ENCODE peak calls at places on chromosomes 2 and 18, in five cellular contexts. R, H, K, N and Y are unnamed samples.

GRCh38 chr2:7725132-7725849 is 808.1 kb downstream of the RNF144A start:
- DNase-seq in N (no peak), R (no peak), K (peak), H (no peak), Y (peak)

GRCh38 chr2:10371441-10372194 is 68.9 kb downstream of the HPCAL1 start:
- DNase-seq in N (no peak), R (peak), K (no peak), H (no peak), Y (no peak)

GRCh38 chr2:24017711-24018110 is 7.8 kb downstream of the MFSD2B start:
- DNase-seq in H (no peak), N (no peak), R (no peak), K (no peak), Y (no peak)

GRCh38 chr2:113978524-113979171 is 88.8 kb downstream of the ACTR3 start:
- DNase-seq in R (peak), K (no peak), H (no peak), N (no peak), Y (no peak)

GRCh38 chr2:190277234-190278112 is 42.2 kb downstream of the HIBCH start:
- DNase-seq in K (peak), N (no peak), H (no peak), R (no peak), Y (peak)

GRCh38 chr2:64679673-64680425 is 26.1 kb upstream of the SERTAD2 start:
- DNase-seq in H (no peak), K (no peak), N (no peak), R (no peak), Y (no peak)

GRCh38 chr18:76594966-76595365 is 99.9 kb upstream of the ZNF516 start:
- DNase-seq in K (no peak), R (no peak), H (no peak), N (no peak), Y (no peak)

GRCh38 chr2:98240796-98241398 is 105.4 kb upstream of the CNGA3 start:
- DNase-seq in K (no peak), H (no peak), N (no peak), R (no peak), Y (peak)

GRCh38 chr2:19786408-19787058 is 115.2 kb downstream of the TTC32 start:
- DNase-seq in N (no peak), K (peak), H (no peak), R (no peak), Y (peak)

GRCh38 chr18:12943200-12943599 is 4.6 kb upstream of the SEH1L start:
- DNase-seq in H (no peak), K (no peak), N (no peak), R (no peak), Y (no peak)

GRCh38 chr2:424306-425172 is 136.6 kb upstream of the ALKAL2 start:
- DNase-seq in K (no peak), N (no peak), R (no peak), H (no peak), Y (peak)

GRCh38 chr2:73000808-73001570 is 70.5 kb downstream of the SFXN5 start:
- DNase-seq in K (no peak), R (no peak), H (no peak), N (no peak), Y (no peak)

GRCh38 chr2:143482316-143482715 is 353.1 kb downstream of the ARHGAP15 start:
- DNase-seq in K (peak), H (no peak), R (no peak), N (no peak), Y (no peak)

GRCh38 chr2:175010848-175011254 is 5.7 kb upstream of the CHN1 start:
- DNase-seq in H (no peak), R (no peak), N (no peak), K (peak), Y (no peak)

GRCh38 chr2:108304975-108305374 is 16.3 kb downstream of the SULT1C2 start:
- DNase-seq in N (no peak), K (no peak), R (no peak), H (no peak), Y (no peak)

GRCh38 chr2:100757621-100758394 is 62.1 kb upstream of the NPAS2 start:
- DNase-seq in H (no peak), N (no peak), K (peak), R (no peak), Y (peak)

GRCh38 chr2:238942941-238943715 is 95.2 kb downstream of the TWIST2 start:
- DNase-seq in K (no peak), H (no peak), N (no peak), R (no peak), Y (no peak)

GRCh38 chr2:109604597-109604996 is 9.2 kb downstream of the SEPTIN10 start:
- DNase-seq in R (peak), K (peak), H (no peak), N (no peak), Y (peak)

GRCh38 chr2:154425999-154426398 is 272.5 kb upstream of the KCNJ3 start:
- DNase-seq in N (no peak), R (no peak), H (no peak), K (peak), Y (peak)

GRCh38 chr2:221176666-221177065 is 395.4 kb downstream of the EPHA4 start:
- DNase-seq in N (no peak), H (no peak), R (no peak), K (no peak), Y (no peak)

GRCh38 chr2:203720011-203720410 is 13.6 kb downstream of the CD28 start:
- DNase-seq in K (no peak), N (no peak), R (no peak), H (no peak), Y (no peak)

GRCh38 chr2:237178396-237178795 is 92.7 kb downstream of the COPS8 start:
- DNase-seq in R (no peak), N (no peak), K (no peak), H (no peak), Y (peak)

GRCh38 chr18:26487437-26487836 is 60.9 kb downstream of the KCTD1 start:
- DNase-seq in H (no peak), K (no peak), R (no peak), N (no peak), Y (peak)

GRCh38 chr2:160562730-160563129 is 69.1 kb upstream of the RBMS1 start:
- DNase-seq in K (no peak), R (no peak), H (no peak), N (no peak), Y (peak)

GRCh38 chr2:219630770-219631405 is 3.5 kb downstream of the SLC4A3 start:
- DNase-seq in R (peak), N (no peak), H (no peak), K (no peak), Y (no peak)

GRCh38 chr2:89767581-89768435 is 1076.3 kb downstream of the RPIA start:
- DNase-seq in K (no peak), R (peak), N (no peak), H (peak), Y (no peak)

GRCh38 chr2:183927367-183928355 is 670.7 kb upstream of the ZNF804A start:
- DNase-seq in R (no peak), N (no peak), H (no peak), K (peak), Y (peak)

GRCh38 chr2:105287692-105288091 is 41.8 kb downstream of the TGFBRAP1 start:
- DNase-seq in H (no peak), K (peak), N (peak), R (no peak), Y (peak)

GRCh38 chr2:240201861-240202260 is 61.4 kb upstream of the OTOS start:
- DNase-seq in K (no peak), N (no peak), R (no peak), H (no peak), Y (no peak)

GRCh38 chr2:102144128-102144527 is 1.6 kb downstream of the IL1R1 start:
- DNase-seq in K (peak), N (no peak), R (no peak), H (no peak), Y (no peak)

GRCh38 chr18:58844871-58845270 is 19.8 kb upstream of the ZNF532 start:
- DNase-seq in H (no peak), N (no peak), R (no peak), K (no peak), Y (peak)

GRCh38 chr2:109239720-109240119 is 110.7 kb downstream of the SH3RF3 start:
- DNase-seq in H (no peak), R (no peak), K (no peak), N (no peak), Y (peak)

GRCh38 chr18:12278153-12278764 is 24.1 kb downstream of the CIDEA start:
- DNase-seq in R (no peak), N (peak), H (no peak), K (no peak), Y (peak)

GRCh38 chr18:22433960-22434359 is 16.2 kb upstream of the CTAGE1 start:
- DNase-seq in H (no peak), K (peak), N (no peak), R (no peak), Y (peak)

GRCh38 chr2:71700880-71701397 is 247.6 kb downstream of the DYSF start:
- DNase-seq in N (peak), K (peak), R (peak), H (peak), Y (no peak)

DNA sequence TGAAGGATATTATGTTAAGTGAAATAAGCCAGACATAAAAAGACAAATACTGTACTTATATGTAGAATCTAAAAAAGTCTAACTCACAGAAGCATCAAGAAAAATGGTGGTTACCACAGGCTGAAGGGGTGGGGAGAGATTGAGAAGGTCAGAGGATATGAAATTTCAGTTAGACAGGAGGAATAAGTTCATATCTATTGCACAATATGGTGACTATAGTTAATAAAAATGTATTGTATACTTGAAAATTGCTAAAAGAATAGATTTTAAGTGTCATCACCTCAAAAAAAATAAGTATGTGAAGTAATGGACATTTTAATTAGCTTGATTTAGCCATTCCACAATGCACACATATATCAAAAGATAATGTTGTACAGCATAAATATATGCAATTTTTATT is 19.8 kb downstream of the ACMSD start:
- DNase-seq in R (no peak), K (no peak), H (no peak), N (no peak), Y (no peak)
- TF ChIP-seq CTCF in R (no peak), K (no peak), H (no peak), N (no peak), Y (no peak)

GRCh38 chr2:27773959-27774358 is 2.4 kb downstream of the MRPL33 start:
- DNase-seq in H (no peak), K (no peak), N (no peak), R (no peak), Y (no peak)

GRCh38 chr2:27776696-27777095 is 5.2 kb downstream of the MRPL33 start:
- DNase-seq in N (no peak), K (no peak), H (no peak), R (no peak), Y (no peak)

GRCh38 chr2:27779417-27780055 is 8.0 kb downstream of the MRPL33 start:
- DNase-seq in K (peak), R (no peak), H (no peak), N (no peak), Y (no peak)

GRCh38 chr2:27772804-27773203 is 1.3 kb downstream of the MRPL33 start:
- DNase-seq in H (no peak), R (no peak), K (no peak), N (no peak), Y (no peak)

DNA sequence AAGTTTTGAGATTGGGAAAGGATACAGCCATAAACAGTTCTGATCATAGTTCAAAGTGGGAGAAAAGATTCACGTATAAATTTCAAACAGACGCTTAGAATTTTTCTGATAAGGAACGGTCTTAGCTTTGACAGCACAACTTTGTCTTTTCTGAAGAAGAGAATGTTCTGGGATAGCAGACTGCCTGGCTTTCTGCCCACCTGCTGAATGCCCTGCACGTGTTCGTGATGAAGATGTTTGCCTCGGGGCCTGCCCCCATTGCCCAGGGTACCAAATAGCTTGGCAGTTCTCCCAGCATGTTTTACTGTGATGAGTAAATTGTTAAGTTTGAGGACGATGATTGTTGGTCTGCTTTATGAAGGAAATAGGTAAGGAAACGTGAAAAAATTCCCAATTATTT is 4.6 kb downstream of the MRPL33 start:
- DNase-seq in N (no peak), K (peak), R (no peak), H (no peak), Y (peak)
- H3K4me3 ChIP-seq in N (no peak), K (no peak), R (no peak), H (no peak), Y (no peak)

GRCh38 chr2:37589298-37589697 is 82.1 kb downstream of the CDC42EP3 start:
- DNase-seq in H (no peak), K (no peak), R (no peak), N (no peak), Y (peak)

GRCh38 chr2:37590119-37590571 is 81.3 kb downstream of the CDC42EP3 start:
- DNase-seq in R (no peak), K (peak), H (no peak), N (no peak), Y (no peak)

GRCh38 chr2:37588316-37588777 is 83.1 kb downstream of the CDC42EP3 start:
- DNase-seq in K (no peak), R (no peak), H (no peak), N (peak), Y (peak)

GRCh38 chr2:37593024-37593423 is 78.4 kb downstream of the CDC42EP3 start:
- DNase-seq in R (no peak), H (no peak), K (no peak), N (no peak), Y (no peak)

GRCh38 chr2:37593694-37594093 is 77.7 kb downstream of the CDC42EP3 start:
- DNase-seq in H (no peak), N (no peak), K (no peak), R (no peak), Y (no peak)
- TF ChIP-seq CTCF in H (no peak), N (no peak), K (no peak), R (no peak), Y (no peak)

GRCh38 chr2:42975358-42975717 is 183.0 kb upstream of the HAAO start:
- DNase-seq in R (no peak), N (no peak), H (no peak), K (no peak), Y (no peak)
- H3K4me3 ChIP-seq in R (peak), N (peak), H (peak), K (peak), Y (no peak)